ENCODE peak calls at places on chromosomes 6 and 20, in five cellular contexts. One of them, this sample, is unnamed.

GRCh38 chr20:62141397-62142251 is 1.6 kb downstream of the PSMA7 start:
- DNase-seq in HTR-8/SVneo: no peak
- DNase-seq in uterus: no peak
- DNase-seq in choroid plexus epithelial cell: peak
- DNase-seq in AG08395: peak
- DNase-seq in this sample: no peak

GRCh38 chr20:15594296-15594695 is 979.0 kb downstream of the KIF16B start:
- DNase-seq in HTR-8/SVneo: no peak
- DNase-seq in uterus: no peak
- DNase-seq in choroid plexus epithelial cell: no peak
- DNase-seq in AG08395: no peak
- DNase-seq in this sample: no peak

GRCh38 chr6:170076466-170077165 is 214.3 kb downstream of the DLL1 start:
- DNase-seq in HTR-8/SVneo: no peak
- DNase-seq in uterus: no peak
- DNase-seq in choroid plexus epithelial cell: no peak
- DNase-seq in AG08395: no peak
- DNase-seq in this sample: no peak

GRCh38 chr6:138012682-138013081 is 94.5 kb downstream of the PERP start:
- DNase-seq in HTR-8/SVneo: no peak
- DNase-seq in uterus: no peak
- DNase-seq in choroid plexus epithelial cell: no peak
- DNase-seq in AG08395: no peak
- DNase-seq in this sample: no peak

GRCh38 chr6:109793793-109794192 is 102.7 kb downstream of the FIG4 start:
- DNase-seq in HTR-8/SVneo: peak
- DNase-seq in uterus: peak
- DNase-seq in choroid plexus epithelial cell: peak
- DNase-seq in AG08395: peak
- DNase-seq in this sample: peak

GRCh38 chr6:16388488-16388887 is 150.1 kb downstream of the GMPR start:
- DNase-seq in HTR-8/SVneo: peak
- DNase-seq in uterus: no peak
- DNase-seq in choroid plexus epithelial cell: peak
- DNase-seq in AG08395: peak
- DNase-seq in this sample: no peak

GRCh38 chr6:4008324-4009047 is 70.5 kb downstream of the FAM217A start:
- DNase-seq in HTR-8/SVneo: peak
- DNase-seq in uterus: no peak
- DNase-seq in choroid plexus epithelial cell: peak
- DNase-seq in AG08395: peak
- DNase-seq in this sample: peak

GRCh38 chr20:53364617-53365016 is 229.0 kb downstream of the ZNF217 start:
- DNase-seq in HTR-8/SVneo: no peak
- DNase-seq in uterus: no peak
- DNase-seq in choroid plexus epithelial cell: no peak
- DNase-seq in AG08395: no peak
- DNase-seq in this sample: no peak

GRCh38 chr6:98828210-98828798 is 6.1 kb upstream of the POU3F2 start:
- DNase-seq in HTR-8/SVneo: no peak
- DNase-seq in uterus: no peak
- DNase-seq in choroid plexus epithelial cell: no peak
- DNase-seq in AG08395: no peak
- DNase-seq in this sample: no peak

GRCh38 chr6:89660981-89661380 is 22.4 kb upstream of the LYRM2 start:
- DNase-seq in HTR-8/SVneo: no peak
- DNase-seq in uterus: no peak
- DNase-seq in choroid plexus epithelial cell: no peak
- DNase-seq in AG08395: no peak
- DNase-seq in this sample: no peak